ENCODE peak calls at places on chromosome 15, in eight cellular contexts. One of them, this sample, is unnamed.

GRCh38 chr15:101543026-101543390 is 53.5 kb upstream of the PCSK6 start:
- DNase-seq in D341Med: no peak
- DNase-seq in nephron progenitor cell: no peak
- DNase-seq in left ventricle myocardium superior: no peak
- DNase-seq in activated T-helper 1 cell treated with Interleukin-2 at 50 U/mL for 16 hours: no peak
- DNase-seq in natural killer cell: no peak
- DNase-seq in lung: no peak
- DNase-seq in left cardiac atrium: no peak
- DNase-seq in this sample: no peak

GRCh38 chr15:85580914-85581313 is 200.5 kb downstream of the AKAP13 start:
- DNase-seq in D341Med: no peak
- DNase-seq in nephron progenitor cell: no peak
- DNase-seq in left ventricle myocardium superior: peak; percentile 53
- DNase-seq in activated T-helper 1 cell treated with Interleukin-2 at 50 U/mL for 16 hours: peak; percentile 33
- DNase-seq in natural killer cell: peak; percentile 63
- DNase-seq in lung: no peak
- DNase-seq in left cardiac atrium: peak; percentile 35
- DNase-seq in this sample: peak; percentile 89

GRCh38 chr15:52146776-52147175 is 34.2 kb upstream of the BCL2L10 start:
- DNase-seq in D341Med: no peak
- DNase-seq in nephron progenitor cell: no peak
- DNase-seq in left ventricle myocardium superior: no peak
- DNase-seq in activated T-helper 1 cell treated with Interleukin-2 at 50 U/mL for 16 hours: no peak
- DNase-seq in natural killer cell: no peak
- DNase-seq in lung: no peak
- DNase-seq in left cardiac atrium: no peak
- DNase-seq in this sample: no peak

GRCh38 chr15:67884514-67885225 is 44.8 kb upstream of the RNU6-1 start:
- DNase-seq in D341Med: peak; percentile 62
- DNase-seq in nephron progenitor cell: peak; percentile 78
- DNase-seq in left ventricle myocardium superior: peak; percentile 89
- DNase-seq in activated T-helper 1 cell treated with Interleukin-2 at 50 U/mL for 16 hours: peak; percentile 28
- DNase-seq in natural killer cell: peak; percentile 18
- DNase-seq in lung: peak; percentile 84
- DNase-seq in left cardiac atrium: peak; percentile 87
- DNase-seq in this sample: no peak

GRCh38 chr15:99371180-99372103 is 120.2 kb downstream of the LRRC28 start:
- DNase-seq in D341Med: no peak
- DNase-seq in nephron progenitor cell: no peak
- DNase-seq in left ventricle myocardium superior: no peak
- DNase-seq in activated T-helper 1 cell treated with Interleukin-2 at 50 U/mL for 16 hours: no peak
- DNase-seq in natural killer cell: no peak
- DNase-seq in lung: no peak
- DNase-seq in left cardiac atrium: no peak
- DNase-seq in this sample: no peak

GRCh38 chr15:74783072-74783807 is 1.4 kb downstream of the CSK start:
- DNase-seq in D341Med: no peak
- DNase-seq in nephron progenitor cell: no peak
- DNase-seq in left ventricle myocardium superior: peak; percentile 48
- DNase-seq in activated T-helper 1 cell treated with Interleukin-2 at 50 U/mL for 16 hours: no peak
- DNase-seq in natural killer cell: no peak
- DNase-seq in lung: no peak
- DNase-seq in left cardiac atrium: peak; percentile 36
- DNase-seq in this sample: no peak

GRCh38 chr15:73388256-73388781 is 19.6 kb upstream of the HCN4 start:
- DNase-seq in D341Med: peak; percentile 16
- DNase-seq in nephron progenitor cell: no peak
- DNase-seq in left ventricle myocardium superior: peak; percentile 41
- DNase-seq in activated T-helper 1 cell treated with Interleukin-2 at 50 U/mL for 16 hours: no peak
- DNase-seq in natural killer cell: no peak
- DNase-seq in lung: no peak
- DNase-seq in left cardiac atrium: no peak
- DNase-seq in this sample: no peak

GRCh38 chr15:99368743-99369142 is 117.5 kb downstream of the LRRC28 start:
- DNase-seq in D341Med: no peak
- DNase-seq in nephron progenitor cell: no peak
- DNase-seq in left ventricle myocardium superior: no peak
- DNase-seq in activated T-helper 1 cell treated with Interleukin-2 at 50 U/mL for 16 hours: no peak
- DNase-seq in natural killer cell: no peak
- DNase-seq in lung: no peak
- DNase-seq in left cardiac atrium: no peak
- DNase-seq in this sample: no peak

GRCh38 chr15:52294881-52295420 is 653 bp downstream of the MYO5C start:
- DNase-seq in D341Med: no peak
- DNase-seq in nephron progenitor cell: peak; percentile 48
- DNase-seq in left ventricle myocardium superior: peak; percentile 37
- DNase-seq in activated T-helper 1 cell treated with Interleukin-2 at 50 U/mL for 16 hours: no peak
- DNase-seq in natural killer cell: no peak
- DNase-seq in lung: no peak
- DNase-seq in left cardiac atrium: no peak
- DNase-seq in this sample: no peak

This sample was measured in CD14-positive monocyte.